ENCODE peak calls at places on chromosomes 7 and 10, in eight cellular contexts. S, G, T, M, H, B, F and N are unnamed samples.
A peak's percentile ranks its signal among the peaks of the same experiment; 100 is the strongest.

GRCh38 chr10:33412261-33413092 is 78.0 kb upstream of the NRP1 start:
- DNase-seq in S (no peak), G (no peak), H (peak; percentile 46), T (no peak), B (no peak), M (peak; percentile 18), F (peak; percentile 95), N (peak; percentile 48)

GRCh38 chr10:101001225-101002035 is 1.8 kb downstream of the LZTS2 start:
- DNase-seq in T (peak; percentile 91), S (no peak), M (no peak), H (peak; percentile 94), G (no peak), F (peak; percentile 95), B (no peak), N (peak; percentile 92)

GRCh38 chr10:71963756-71964668 is at the start of gene CHST3:
- DNase-seq in S (no peak), B (no peak), H (peak; percentile 95), M (peak; percentile 42), F (peak; percentile 71), G (no peak), T (peak; percentile 86), N (peak; percentile 86)

GRCh38 chr10:31101123-31101522 is 69.5 kb upstream of the ZNF438 start:
- DNase-seq in S (no peak), H (no peak), M (peak; percentile 81), T (no peak), B (no peak), F (peak; percentile 95), G (peak; percentile 43), N (no peak)

GRCh38 chr7:141915565-141915964 is 634 bp upstream of the OR9A4 start:
- DNase-seq in H (no peak), S (no peak), B (no peak), M (no peak), T (no peak), F (peak; percentile 7), G (peak; percentile 49), N (no peak)

GRCh38 chr10:96339956-96340904 is 18.6 kb downstream of the OPALIN start:
- DNase-seq in G (peak; percentile 78), S (peak; percentile 88), T (peak; percentile 39), B (peak; percentile 61), F (peak; percentile 82), H (peak; percentile 67), M (peak; percentile 72), N (peak; percentile 66)

GRCh38 chr10:20289055-20289454 is 472.8 kb downstream of the PLXDC2 start:
- DNase-seq in M (no peak), S (no peak), T (no peak), H (no peak), B (no peak), F (no peak), G (no peak), N (no peak)

GRCh38 chr10:127081946-127082345 is 114.4 kb downstream of the INSYN2A start:
- DNase-seq in M (no peak), S (no peak), T (no peak), H (no peak), F (no peak), G (no peak), B (no peak), N (no peak)

GRCh38 chr7:92925876-92926696 is 89.7 kb upstream of the CDK6 start:
- DNase-seq in B (no peak), M (no peak), S (no peak), G (no peak), F (peak; percentile 48), T (no peak), H (no peak), N (no peak)